ENCODE peak calls at places on chromosome 15, in five cellular contexts. W, O, M, T and V are unnamed samples.

GRCh38 chr15:85563328-85563727 is 182.9 kb downstream of the AKAP13 start:
- DNase-seq in W (no peak), O (no peak), M (no peak), T (no peak), V (no peak)

GRCh38 chr15:70617076-70617910 is 146.1 kb downstream of the UACA start:
- DNase-seq in W (no peak), O (no peak), M (no peak), T (no peak), V (no peak)

GRCh38 chr15:98650871-98651481 is 2.6 kb downstream of the IGF1R start:
- DNase-seq in W (no peak), O (peak), M (no peak), T (no peak), V (no peak)

GRCh38 chr15:45662375-45662774 is 27.5 kb downstream of the SQOR start:
- DNase-seq in W (no peak), O (no peak), M (no peak), T (no peak), V (no peak)

GRCh38 chr15:94745371-94745770 is 514.0 kb downstream of the MCTP2 start:
- DNase-seq in W (no peak), O (no peak), M (no peak), T (no peak), V (no peak)

GRCh38 chr15:90989040-90989768 is 5.1 kb downstream of the PRC1 start:
- DNase-seq in W (no peak), O (no peak), M (no peak), T (no peak), V (no peak)

GRCh38 chr15:64792282-64792681 is 16.9 kb upstream of the RBPMS2 start:
- DNase-seq in W (no peak), O (peak), M (no peak), T (no peak), V (no peak)

GRCh38 chr15:51726302-51727073 is 11.0 kb downstream of the LYSMD2 start:
- DNase-seq in W (no peak), O (peak), M (no peak), T (no peak), V (peak)